ENCODE peak calls at places on chromosomes 6 and 20, in five cellular contexts. Y is naive thymus-derived CD4-positive, alpha-beta T cell; I is tibial artery; C is heart right ventricle; U is osteoblast. Q is an unnamed sample.

GRCh38 chr6:116557863-116558262 is 4.3 kb downstream of the CALHM4 start:
- DNase-seq in Y (no peak), U (peak; percentile 60), C (no peak), I (no peak), Q (no peak)

GRCh38 chr20:37821691-37822655 is 81.0 kb upstream of the VSTM2L start:
- DNase-seq in U (peak; percentile 90), Y (no peak), C (no peak), I (no peak), Q (no peak)

GRCh38 chr20:53099851-53100250 is 127.7 kb downstream of the TSHZ2 start:
- DNase-seq in I (no peak), Y (no peak), C (no peak), U (no peak), Q (no peak)

GRCh38 chr6:30542915-30543314 is 13.4 kb downstream of the GNL1 start:
- DNase-seq in C (no peak), Y (no peak), I (no peak), U (no peak), Q (peak; percentile 45)

GRCh38 chr6:124962617-124963415 is 579 bp downstream of the RNF217 start:
- DNase-seq in C (peak; percentile 45), I (peak; percentile 78), Y (peak; percentile 23), U (peak; percentile 86), Q (no peak)

GRCh38 chr6:144158133-144158532 is 7.8 kb downstream of the STX11 start:
- DNase-seq in U (peak; percentile 93), I (no peak), Y (no peak), C (no peak), Q (no peak)

GRCh38 chr6:31691564-31692108 is 10.8 kb upstream of the LY6G5C start:
- DNase-seq in I (no peak), U (no peak), C (no peak), Y (no peak), Q (no peak)

GRCh38 chr6:148635070-148635743 is 111.6 kb upstream of the UST start:
- DNase-seq in Y (no peak), U (no peak), C (no peak), I (no peak), Q (no peak)

GRCh38 chr6:39471954-39472659 is 149.6 kb upstream of the KCNK16 start:
- DNase-seq in C (no peak), I (no peak), U (no peak), Y (no peak), Q (no peak)

GRCh38 chr6:108902389-108902792 is 54.2 kb downstream of the ARMC2 start:
- DNase-seq in U (no peak), I (no peak), Y (no peak), C (no peak), Q (no peak)

GRCh38 chr6:166556336-166556735 is 30.1 kb downstream of the RAMACL start:
- DNase-seq in C (no peak), U (no peak), Y (no peak), I (no peak), Q (no peak)

GRCh38 chr6:131317516-131317915 is 182.2 kb downstream of the AKAP7 start:
- DNase-seq in C (no peak), Y (no peak), U (peak; percentile 47), I (no peak), Q (no peak)

GRCh38 chr6:83463886-83464285 is 33.0 kb upstream of the ME1 start:
- DNase-seq in Y (no peak), I (no peak), C (no peak), U (no peak), Q (no peak)

GRCh38 chr6:158977373-158977772 is 22.6 kb downstream of the RSPH3 start:
- DNase-seq in I (no peak), U (peak; percentile 25), C (no peak), Y (no peak), Q (no peak)

GRCh38 chr6:159758031-159759001 is 3.5 kb upstream of the ACAT2 start:
- DNase-seq in C (no peak), U (peak; percentile 77), Y (no peak), I (no peak), Q (no peak)

GRCh38 chr6:105642708-105643107 is 239.8 kb upstream of the PREP start:
- DNase-seq in U (no peak), Y (no peak), C (no peak), I (no peak), Q (no peak)

GRCh38 chr20:13819885-13820645 is 35.2 kb downstream of the NDUFAF5 start:
- DNase-seq in U (peak; percentile 61), C (no peak), I (no peak), Y (no peak), Q (no peak)

GRCh38 chr20:47353224-47353696 is 3.2 kb downstream of the ZMYND8 start:
- DNase-seq in I (no peak), C (no peak), U (no peak), Y (no peak), Q (no peak)
- H3K4me3 ChIP-seq in I (no peak overlapping the region), C (no peak overlapping the region), U (no peak overlapping the region), Y (no peak overlapping the region), Q (peak overlapping the region; percentile 26)

DNA sequence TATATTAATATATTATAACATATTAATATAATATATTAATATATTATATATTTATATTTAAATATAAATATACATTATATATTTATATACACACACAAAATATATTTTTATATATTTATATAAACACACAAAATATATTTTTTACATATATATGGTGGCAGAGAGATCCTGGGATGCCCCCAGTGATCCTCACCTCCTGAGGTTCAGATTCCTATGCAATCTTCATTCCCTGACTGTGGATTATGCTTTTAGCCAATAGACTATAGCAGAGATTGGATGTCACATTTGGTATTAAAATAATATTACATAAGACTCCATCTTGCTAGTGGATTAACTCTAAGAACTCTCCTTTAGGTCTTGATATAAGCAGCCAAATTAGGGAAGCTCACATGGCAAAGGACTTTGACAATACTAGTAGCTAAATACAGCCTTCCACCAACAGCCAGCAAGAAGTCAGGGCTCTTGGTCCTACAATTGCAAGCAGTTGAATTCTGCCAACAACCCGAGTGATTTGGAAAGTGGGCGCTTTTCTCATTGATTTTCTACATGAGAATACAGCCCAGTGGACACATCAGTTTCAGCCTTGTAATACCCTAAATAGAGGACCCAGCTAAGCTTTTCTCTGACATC is 681.0 kb downstream of the C6orf118 start:
- DNase-seq in Y (no peak), C (no peak), U (no peak), I (no peak), Q (no peak)
- H3K9me3 ChIP-seq in Y (no peaks in the 10 kb centered on the region), C (no peaks in the 10 kb centered on the region), U (no peaks in the 10 kb centered on the region), I (no peaks in the 10 kb centered on the region), Q (peaks cover 2% of the 10 kb centered on the region)

DNA sequence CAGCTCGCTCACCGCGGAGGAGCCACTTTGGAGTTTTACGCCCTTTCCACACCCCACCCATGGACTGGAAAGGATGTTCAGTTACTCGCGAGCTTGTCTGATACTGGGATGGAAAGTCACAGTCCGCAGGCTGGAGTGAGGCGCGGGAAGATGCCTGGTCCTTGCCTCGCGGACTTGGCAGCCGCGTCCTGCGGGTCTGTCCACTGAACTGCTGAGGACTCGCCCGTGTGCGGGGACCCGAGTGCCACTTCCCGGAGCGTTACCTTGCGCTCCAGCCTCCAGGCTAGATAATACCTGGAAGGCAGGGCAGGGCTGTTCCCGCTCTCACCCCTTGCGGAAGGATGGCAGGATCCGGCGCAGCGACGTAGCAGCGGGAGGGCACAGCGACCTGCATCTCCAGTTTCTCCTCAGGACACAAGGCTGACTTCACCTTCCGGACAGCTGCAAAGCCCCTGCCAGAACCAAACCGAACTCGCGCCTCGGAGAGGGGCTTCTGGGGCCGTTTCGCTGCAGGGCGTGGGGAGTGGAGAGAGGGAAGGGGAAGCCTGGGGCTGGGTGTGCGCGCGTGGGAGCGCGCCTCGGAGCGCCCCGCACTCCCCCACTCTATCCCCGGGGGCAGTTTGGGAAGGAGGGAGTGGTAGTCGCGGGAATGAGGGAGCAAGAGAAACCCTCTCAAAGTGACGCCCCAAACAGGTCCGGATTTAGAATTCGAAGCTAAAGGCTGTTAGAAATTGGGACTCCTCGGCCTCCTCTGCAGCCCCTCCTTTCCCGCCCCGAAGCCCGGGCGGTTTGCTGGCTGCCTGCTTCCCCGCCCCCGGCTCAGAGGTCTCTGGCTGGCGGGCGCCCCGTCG is at the start of gene KCNQ5:
- DNase-seq in U (peak; percentile 78), C (no peak), I (no peak), Y (peak; percentile 39), Q (no peak)
- H3K4me3 ChIP-seq in U (peak within 1 kb of the TSS; percentile 82), C (peak within 1 kb of the TSS; percentile 34), I (peak within 1 kb of the TSS; percentile 63), Y (peak within 1 kb of the TSS; percentile 82), Q (peak within 1 kb of the TSS; percentile 84)

DNA sequence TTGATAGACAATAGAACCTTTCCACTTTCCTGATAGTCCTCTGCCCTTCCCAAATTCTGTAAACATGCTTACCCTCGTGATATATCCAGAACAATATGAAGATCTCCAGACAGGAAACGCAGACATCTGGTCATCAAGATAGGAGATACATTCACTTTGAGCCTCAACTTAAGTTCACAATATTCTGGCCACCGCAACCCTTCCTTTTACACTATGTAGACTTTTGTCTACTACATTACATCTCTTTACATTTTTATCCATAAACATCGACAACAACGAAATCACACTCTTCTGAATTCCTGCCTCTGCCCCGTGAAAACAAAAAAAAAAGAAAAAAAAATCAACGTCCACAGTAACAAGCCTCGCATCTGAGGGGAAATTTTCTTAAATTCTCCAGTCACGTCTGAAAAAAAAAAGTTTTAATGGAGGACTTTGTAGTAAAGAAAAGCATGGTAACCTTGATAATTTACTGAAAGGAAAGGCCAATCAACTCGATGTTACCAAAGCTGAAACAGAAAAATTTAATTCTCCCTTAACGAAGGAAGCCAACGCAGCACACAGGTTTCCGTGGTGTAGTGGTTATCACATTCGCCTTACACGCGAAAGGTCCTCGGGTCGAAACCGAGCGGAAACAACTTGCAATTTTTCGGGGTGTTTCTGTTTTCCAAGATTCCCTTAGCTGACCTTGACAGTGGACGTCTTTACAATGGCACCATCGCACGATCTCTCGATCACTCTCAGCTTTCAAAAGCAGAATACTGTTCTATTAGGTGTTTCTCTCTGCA is 21.8 kb downstream of the POM121L2 start:
- DNase-seq in I (no peak), C (no peak), U (no peak), Y (no peak), Q (no peak)
- H3K9me3 ChIP-seq in I (no peaks in the 10 kb centered on the region), C (no peaks in the 10 kb centered on the region), U (no peaks in the 10 kb centered on the region), Y (peaks cover 32% of the 10 kb centered on the region), Q (no peaks in the 10 kb centered on the region)

GRCh38 chr6:75202676-75203131 is 3.1 kb downstream of the COL12A1 start:
- DNase-seq in I (no peak), U (no peak), Y (no peak), C (no peak), Q (no peak)
- H3K4me3 ChIP-seq in I (peak overlapping the region; percentile 45), U (peak overlapping the region; percentile 95), Y (no peak overlapping the region), C (no peak overlapping the region), Q (peak overlapping the region; percentile 61)

DNA sequence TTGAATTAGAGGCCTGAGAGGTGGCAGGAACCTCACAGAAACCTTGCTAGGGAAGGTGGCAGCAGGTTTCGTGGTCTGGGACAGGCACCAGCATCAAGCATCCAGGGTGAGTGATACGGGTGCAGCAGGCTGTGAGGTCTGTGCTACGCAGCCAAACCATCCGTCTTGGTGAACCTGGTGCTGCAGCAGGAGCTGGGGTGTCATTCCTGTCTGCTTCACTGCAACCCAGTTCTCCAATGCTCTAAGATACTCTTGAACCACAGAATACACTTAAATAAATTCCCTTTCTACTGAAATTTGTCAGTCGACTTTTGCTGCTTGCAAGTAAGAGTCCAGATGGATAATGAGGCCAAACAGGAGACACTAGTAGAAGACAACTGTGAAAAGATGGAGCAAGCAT is 9.7 kb upstream of the CBLN4 start:
- DNase-seq in I (no peak), Y (no peak), U (no peak), C (no peak), Q (no peak)
- H3K9me3 ChIP-seq in I (no peaks in the 10 kb centered on the region), Y (peaks cover 4% of the 10 kb centered on the region), U (peaks cover 2% of the 10 kb centered on the region), C (no peaks in the 10 kb centered on the region), Q (no peaks in the 10 kb centered on the region)

GRCh38 chr6:137914530-137915193 is 47.6 kb downstream of the TNFAIP3 start:
- DNase-seq in U (no peak), C (no peak), I (no peak), Y (no peak), Q (no peak)
- H3K4me3 ChIP-seq in U (no peak overlapping the region), C (no peak overlapping the region), I (no peak overlapping the region), Y (no peak overlapping the region), Q (no peak overlapping the region)